ENCODE peak calls at places on chromosomes 1 and 21, in six cellular contexts. Q, W, L, N, G and D are unnamed samples.

GRCh38 chr1:243490147-243490546 is 234.3 kb downstream of the SDCCAG8 start:
- DNase-seq in Q (no peak), W (no peak), L (no peak), N (no peak), G (no peak), D (no peak)

GRCh38 chr1:8571200-8571984 is 246.0 kb downstream of the RERE start:
- DNase-seq in Q (no peak), W (no peak), L (peak), N (no peak), G (no peak), D (peak)

GRCh38 chr1:211951856-211952255 is 83.5 kb downstream of the INTS7 start:
- DNase-seq in Q (no peak), W (no peak), L (no peak), N (no peak), G (no peak), D (no peak)

GRCh38 chr1:206469933-206470691 is at the start of gene IKBKE:
- DNase-seq in Q (peak), W (no peak), L (peak), N (peak), G (no peak), D (peak)

GRCh38 chr1:220040028-220040596 is 6.2 kb downstream of the EPRS1 start:
- DNase-seq in Q (no peak), W (no peak), L (no peak), N (no peak), G (no peak), D (no peak)

GRCh38 chr1:42930178-42931107 is 28.2 kb downstream of the SLC2A1 start:
- DNase-seq in Q (no peak), W (no peak), L (no peak), N (peak), G (no peak), D (no peak)

GRCh38 chr21:41888749-41889376 is 9.7 kb upstream of the PRDM15 start:
- DNase-seq in Q (no peak), W (no peak), L (no peak), N (no peak), G (peak), D (no peak)

GRCh38 chr1:191588905-191589304 is 569.4 kb upstream of the RGS18 start:
- DNase-seq in Q (no peak), W (no peak), L (no peak), N (no peak), G (no peak), D (no peak)

GRCh38 chr1:26468911-26469310 is 3.3 kb upstream of the HMGN2 start:
- DNase-seq in Q (peak), W (no peak), L (peak), N (no peak), G (no peak), D (peak)

GRCh38 chr21:34129039-34129891 is 55.9 kb downstream of the MRPS6 start:
- DNase-seq in Q (peak), W (no peak), L (peak), N (no peak), G (no peak), D (peak)

GRCh38 chr1:156550346-156550745 is 22.0 kb downstream of the IQGAP3 start:
- DNase-seq in Q (no peak), W (no peak), L (peak), N (no peak), G (no peak), D (no peak)

GRCh38 chr21:45853703-45854342 is 127.7 kb upstream of the COL6A1 start:
- DNase-seq in Q (no peak), W (no peak), L (no peak), N (no peak), G (no peak), D (peak)

GRCh38 chr1:183674339-183674738 is 21.2 kb upstream of the APOBEC4 start:
- DNase-seq in Q (no peak), W (no peak), L (no peak), N (no peak), G (no peak), D (no peak)

GRCh38 chr1:161164901-161165620 is 1.2 kb upstream of the PPOX start:
- DNase-seq in Q (no peak), W (no peak), L (no peak), N (no peak), G (no peak), D (no peak)

GRCh38 chr1:115782571-115783281 is 14.2 kb upstream of the CASQ2 start:
- DNase-seq in Q (no peak), W (no peak), L (no peak), N (no peak), G (no peak), D (no peak)

GRCh38 chr1:214426420-214426812 is 125.0 kb downstream of the PTPN14 start:
- DNase-seq in Q (no peak), W (no peak), L (no peak), N (no peak), G (no peak), D (no peak)

GRCh38 chr1:36408479-36408878 is 10.8 kb upstream of the LSM10 start:
- DNase-seq in Q (no peak), W (no peak), L (no peak), N (no peak), G (no peak), D (no peak)

GRCh38 chr1:201885531-201886075 is 3.1 kb upstream of the SHISA4 start:
- DNase-seq in Q (no peak), W (no peak), L (no peak), N (peak), G (no peak), D (no peak)

GRCh38 chr1:3907031-3907534 is 7.0 kb upstream of the C1orf174 start:
- DNase-seq in Q (no peak), W (no peak), L (no peak), N (peak), G (no peak), D (no peak)

GRCh38 chr1:3880429-3881190 is 19.5 kb downstream of the C1orf174 start:
- DNase-seq in Q (no peak), W (no peak), L (no peak), N (no peak), G (no peak), D (no peak)

GRCh38 chr1:17789926-17790325 is 34.8 kb downstream of the ACTL8 start:
- DNase-seq in Q (no peak), W (no peak), L (no peak), N (no peak), G (no peak), D (no peak)

GRCh38 chr1:42551150-42551549 is 88.1 kb downstream of the CCDC30 start:
- DNase-seq in Q (no peak), W (no peak), L (no peak), N (no peak), G (no peak), D (no peak)

GRCh38 chr1:19410393-19410792 is 74.9 kb downstream of the CAPZB start:
- DNase-seq in Q (no peak), W (no peak), L (no peak), N (no peak), G (no peak), D (no peak)

GRCh38 chr21:41379901-41380300 is 18.1 kb downstream of the MX2 start:
- DNase-seq in Q (no peak), W (no peak), L (no peak), N (no peak), G (no peak), D (no peak)

GRCh38 chr1:197200468-197200899 is 54.0 kb upstream of the ASPM start:
- DNase-seq in Q (no peak), W (no peak), L (no peak), N (no peak), G (no peak), D (no peak)

GRCh38 chr1:182662121-182662890 is 22.1 kb downstream of the RGS8 start:
- DNase-seq in Q (no peak), W (no peak), L (no peak), N (no peak), G (no peak), D (no peak)

GRCh38 chr1:32361674-32362473 is 411 bp downstream of the FAM229A start:
- DNase-seq in Q (peak), W (no peak), L (peak), N (no peak), G (peak), D (peak)

GRCh38 chr1:114154146-114154962 is 685 bp upstream of the SYT6 start:
- DNase-seq in Q (no peak), W (no peak), L (no peak), N (peak), G (no peak), D (no peak)

GRCh38 chr1:99456536-99456935 is 189.4 kb upstream of the PALMD start:
- DNase-seq in Q (no peak), W (no peak), L (no peak), N (no peak), G (no peak), D (no peak)

GRCh38 chr1:11845641-11846335 is 1.8 kb downstream of the NPPA start:
- DNase-seq in Q (no peak), W (no peak), L (no peak), N (peak), G (no peak), D (no peak)

GRCh38 chr1:23590058-23590783 is 30.9 kb upstream of the ID3 start:
- DNase-seq in Q (no peak), W (no peak), L (no peak), N (peak), G (no peak), D (no peak)

GRCh38 chr21:44999972-45000636 is 60.3 kb downstream of the SLX9 start:
- DNase-seq in Q (no peak), W (no peak), L (no peak), N (no peak), G (no peak), D (no peak)

GRCh38 chr1:222334026-222334680 is 213.8 kb downstream of the HHIPL2 start:
- DNase-seq in Q (no peak), W (no peak), L (no peak), N (no peak), G (no peak), D (no peak)

GRCh38 chr21:14991957-14992356 is 72.8 kb downstream of the NRIP1 start:
- DNase-seq in Q (no peak), W (no peak), L (no peak), N (no peak), G (no peak), D (no peak)

GRCh38 chr1:41955461-41956159 is 36.9 kb upstream of the HIVEP3 start:
- DNase-seq in Q (no peak), W (no peak), L (no peak), N (no peak), G (no peak), D (no peak)

GRCh38 chr1:40133122-40133665 is 28.0 kb upstream of the RLF start:
- DNase-seq in Q (no peak), W (no peak), L (no peak), N (no peak), G (no peak), D (no peak)
- H3K27ac ChIP-seq in Q (no peak), W (no peak), L (no peak), N (no peak), G (no peak), D (no peak)

DNA sequence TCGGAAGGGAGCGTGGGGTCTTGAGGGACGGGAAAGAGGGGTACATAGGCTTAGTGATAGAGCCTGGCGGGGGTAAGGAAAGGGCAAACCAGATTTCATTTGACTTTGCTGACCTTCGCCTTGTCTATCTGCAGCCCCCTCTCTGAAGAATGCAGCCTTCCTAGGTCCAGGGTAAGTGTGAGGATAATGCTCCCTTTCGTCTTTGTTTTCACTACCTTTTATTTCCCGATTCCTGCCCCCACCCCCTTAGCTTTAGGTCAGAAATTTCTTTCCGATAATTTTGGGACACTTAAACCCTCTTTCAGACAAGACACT is 396 bp downstream of the ATP5PB start:
- DNase-seq in Q (no peak), W (no peak), L (no peak), N (no peak), G (no peak), D (no peak)
- TF ChIP-seq POLR2A in Q (no peak), W (no peak), L (no peak), N (no peak), G (no peak), D (no peak)

GRCh38 chr1:154627247-154628121 is 19.5 kb upstream of the ADAR start:
- DNase-seq in Q (peak), W (peak), L (peak), N (peak), G (peak), D (peak)
- TF ChIP-seq CTCF in Q (no peak), W (no peak), L (no peak), N (no peak), G (no peak), D (no peak)

GRCh38 chr1:92968138-92969032 is 7.1 kb upstream of the DIPK1A start:
- DNase-seq in Q (no peak), W (no peak), L (peak), N (no peak), G (no peak), D (no peak)

GRCh38 chr1:92969517-92969916 is 8.3 kb upstream of the DIPK1A start:
- DNase-seq in Q (no peak), W (no peak), L (no peak), N (no peak), G (no peak), D (no peak)

GRCh38 chr1:92972413-92973129 is 11.3 kb upstream of the DIPK1A start:
- DNase-seq in Q (no peak), W (no peak), L (no peak), N (no peak), G (no peak), D (no peak)

GRCh38 chr1:92973203-92973907 is 12.1 kb upstream of the DIPK1A start:
- DNase-seq in Q (no peak), W (no peak), L (no peak), N (no peak), G (no peak), D (no peak)

DNA sequence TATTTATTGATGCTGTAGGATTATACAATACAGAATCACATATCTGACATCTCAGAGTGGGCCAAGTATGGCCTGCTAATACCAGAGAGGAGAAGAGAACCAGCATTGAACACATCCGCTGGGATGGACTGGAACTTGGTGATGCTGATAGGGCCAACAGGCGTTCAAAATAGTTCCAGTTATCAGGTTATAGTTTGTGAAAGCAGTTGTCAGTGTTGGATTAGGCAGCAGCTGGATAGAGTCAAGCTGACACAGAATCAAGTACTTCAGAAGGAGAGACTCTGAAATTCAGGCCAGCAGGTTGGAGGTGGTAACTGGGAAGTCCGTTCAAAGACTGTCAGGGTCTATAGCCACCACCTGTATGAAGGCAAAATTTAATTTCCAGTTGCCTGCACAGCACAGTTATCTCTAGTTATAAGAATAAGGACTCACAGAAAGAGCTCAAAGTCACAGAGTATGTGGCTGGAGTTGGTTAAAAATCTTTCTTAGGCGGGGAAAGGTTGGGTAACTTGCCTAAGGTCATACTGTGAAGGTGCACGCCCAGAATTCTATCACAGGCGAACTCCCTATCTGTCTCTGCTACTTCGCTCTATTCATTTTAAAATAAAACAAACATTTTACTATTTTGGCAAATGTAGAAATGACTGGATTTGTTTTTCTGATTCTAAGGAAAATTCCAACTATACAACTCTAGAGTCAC is 9.9 kb upstream of the DIPK1A start:
- DNase-seq in Q (no peak), W (no peak), L (no peak), N (no peak), G (no peak), D (no peak)
- H3K27ac ChIP-seq in Q (no peak), W (no peak), L (no peak), N (no peak), G (no peak), D (no peak)

DNA sequence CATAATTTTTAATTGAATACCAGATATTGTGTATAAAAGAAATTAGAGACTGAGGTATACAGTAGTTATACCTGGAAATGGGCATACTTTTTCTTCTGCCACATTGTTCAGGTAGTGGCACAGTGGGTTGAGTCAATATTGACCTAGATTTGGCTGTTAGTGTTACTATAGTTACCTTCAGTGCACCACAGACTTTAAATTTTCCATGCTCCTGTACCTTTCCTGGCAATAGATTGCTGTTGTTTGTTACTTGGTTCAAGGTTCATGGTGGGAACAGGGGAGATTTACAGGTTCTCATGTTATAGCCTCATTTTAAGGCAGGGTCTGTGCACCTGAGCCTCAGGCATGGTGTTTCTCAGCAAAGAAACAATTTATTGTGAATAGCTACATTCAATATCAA is 218.7 kb downstream of the LBR start:
- DNase-seq in Q (no peak), W (no peak), L (no peak), N (no peak), G (no peak), D (no peak)
- TF ChIP-seq POLR2A in Q (no peak), W (no peak), L (no peak), N (no peak), G (no peak), D (no peak)

DNA sequence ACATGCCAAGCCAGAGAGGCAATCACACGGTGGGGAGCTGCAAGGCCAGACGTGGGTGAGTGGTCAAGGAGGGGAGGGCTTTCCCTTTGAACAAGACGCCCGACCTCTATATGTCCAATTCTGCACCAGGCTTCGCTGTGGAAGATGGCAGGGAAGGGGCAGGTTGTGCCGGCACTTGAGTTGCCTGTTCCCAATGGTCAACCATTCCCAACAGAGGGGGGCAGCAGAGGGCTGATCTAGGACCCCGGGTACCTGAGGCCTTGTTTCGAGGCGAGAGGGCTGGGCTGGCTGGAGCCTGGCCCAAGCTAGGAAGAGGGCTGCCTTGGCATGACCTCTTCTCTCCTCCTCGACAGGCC is 64.9 kb downstream of the TMEM53 start:
- DNase-seq in Q (peak), W (no peak), L (peak), N (peak), G (no peak), D (peak)
- TF ChIP-seq CTCF in Q (peak), W (peak), L (no peak), N (peak), G (peak), D (peak)

GRCh38 chr1:24725209-24725651 is 20.0 kb upstream of the CLIC4 start:
- DNase-seq in Q (no peak), W (no peak), L (no peak), N (no peak), G (no peak), D (no peak)
- H3K27ac ChIP-seq in Q (peak), W (no peak), L (peak), N (peak), G (peak), D (peak)

GRCh38 chr21:32887026-32887425 is 115.5 kb upstream of the PAXBP1 start:
- DNase-seq in Q (no peak), W (no peak), L (no peak), N (no peak), G (no peak), D (no peak)
- TF ChIP-seq POLR2A in Q (no peak), W (no peak), L (no peak), N (no peak), G (no peak), D (no peak)

DNA sequence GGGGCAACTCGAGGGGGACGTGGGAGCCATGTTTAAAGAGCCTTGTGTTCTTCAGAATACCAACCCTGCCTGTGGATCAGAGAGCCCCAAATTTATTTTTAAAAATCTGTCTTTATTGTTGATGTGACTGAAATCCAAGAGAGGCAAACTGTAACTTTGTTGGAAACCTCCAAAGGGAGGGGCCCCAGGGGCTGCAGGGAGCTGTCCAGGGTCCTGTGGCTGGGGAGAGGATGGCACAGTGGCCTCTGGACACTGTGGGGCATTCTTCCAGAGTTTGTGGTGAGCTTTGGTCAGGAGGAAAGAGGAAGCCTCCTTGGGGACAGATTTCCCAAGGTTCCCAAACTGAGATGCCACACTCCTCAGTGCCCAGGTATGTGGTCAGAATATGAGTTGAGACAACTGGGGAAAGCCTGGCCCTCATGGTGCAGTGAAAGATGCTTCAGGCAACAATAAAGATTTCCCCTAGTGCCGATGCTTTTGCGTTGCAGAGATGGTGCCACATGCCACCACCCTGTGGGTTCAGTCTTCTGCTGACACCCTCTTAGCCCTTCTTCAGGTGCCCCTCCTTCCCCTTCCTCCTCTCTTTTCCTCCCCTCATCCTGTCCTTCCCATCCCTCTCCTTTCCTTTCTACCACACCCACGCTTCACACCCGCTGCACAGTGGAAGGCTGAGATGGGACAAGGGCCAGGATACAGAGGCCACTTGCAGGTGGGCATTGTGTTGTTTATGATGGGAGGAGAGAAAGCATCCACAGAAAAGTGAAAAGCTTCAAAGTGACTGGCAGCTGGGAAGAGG is 122.1 kb downstream of the UCK2 start:
- DNase-seq in Q (no peak), W (no peak), L (no peak), N (peak), G (no peak), D (no peak)
- TF ChIP-seq CTCF in Q (no peak), W (no peak), L (no peak), N (no peak), G (no peak), D (no peak)

GRCh38 chr1:153568367-153569099 is 2.9 kb upstream of the S100A2 start:
- DNase-seq in Q (peak), W (peak), L (peak), N (peak), G (peak), D (peak)
- H3K27ac ChIP-seq in Q (peak), W (peak), L (peak), N (peak), G (peak), D (peak)